ENCODE peak calls at places on chromosomes 1 and 21, in seven cellular contexts. O is HCT116, S is suprapubic skin, Z is transverse colon, P is GM23338, H is sigmoid colon, T is HL-60. F is an unnamed sample.
A peak's percentile ranks its signal among the peaks of the same experiment; 100 is the strongest.

GRCh38 chr1:171139890-171140289 is 45.2 kb upstream of the FMO2 start:
- DNase-seq in O (no peak), S (no peak), Z (no peak), P (no peak), H (no peak), T (no peak), F (no peak)

GRCh38 chr1:62746809-62747138 is 37.2 kb upstream of the ATG4C start:
- DNase-seq in O (no peak), S (no peak), Z (no peak), P (no peak), H (no peak), T (no peak), F (no peak)

GRCh38 chr21:36806103-36806502 is 107.2 kb downstream of the SIM2 start:
- DNase-seq in O (no peak), S (no peak), Z (no peak), P (no peak), H (no peak), T (no peak), F (no peak)

GRCh38 chr1:226443439-226443838 is 35.5 kb upstream of the PARP1 start:
- DNase-seq in O (peak; percentile 91), S (no peak), Z (no peak), P (no peak), H (no peak), T (no peak), F (no peak)

GRCh38 chr1:54404939-54405880 is 984 bp downstream of the SSBP3 start:
- DNase-seq in O (no peak), S (no peak), Z (peak; percentile 41), P (peak; percentile 69), H (no peak), T (peak; percentile 20), F (no peak)

GRCh38 chr1:198232940-198233675 is 76.3 kb downstream of the NEK7 start:
- DNase-seq in O (no peak), S (no peak), Z (no peak), P (no peak), H (no peak), T (no peak), F (no peak)

GRCh38 chr1:25906644-25907300 is 553 bp upstream of the STMN1 start:
- DNase-seq in O (no peak), S (no peak), Z (peak; percentile 32), P (peak; percentile 64), H (no peak), T (no peak), F (no peak)

GRCh38 chr1:16181887-16182719 is 26.2 kb upstream of the EPHA2 start:
- DNase-seq in O (peak; percentile 77), S (peak; percentile 93), Z (peak; percentile 84), P (peak; percentile 90), H (peak; percentile 97), T (no peak), F (peak; percentile 96)

GRCh38 chr1:185245466-185245865 is 71.6 kb downstream of the IVNS1ABP start:
- DNase-seq in O (no peak), S (no peak), Z (no peak), P (no peak), H (no peak), T (no peak), F (no peak)

GRCh38 chr1:226226601-226227000 is 3.1 kb downstream of the MIXL1 start:
- DNase-seq in O (no peak), S (no peak), Z (no peak), P (no peak), H (no peak), T (no peak), F (no peak)

GRCh38 chr1:212699104-212699838 is 369 bp downstream of the BATF3 start:
- DNase-seq in O (peak; percentile 27), S (no peak), Z (peak; percentile 52), P (peak; percentile 88), H (peak; percentile 69), T (peak; percentile 38), F (no peak)

GRCh38 chr1:67652800-67653199 is 32.2 kb upstream of the GADD45A start:
- DNase-seq in O (no peak), S (no peak), Z (no peak), P (peak; percentile 21), H (no peak), T (no peak), F (peak; percentile 83)

GRCh38 chr1:162381383-162381782 is at the start of gene C1orf226:
- DNase-seq in O (peak; percentile 67), S (peak; percentile 35), Z (peak; percentile 46), P (no peak), H (no peak), T (no peak), F (no peak)

GRCh38 chr1:109299087-109299983 is 7.5 kb downstream of the MYBPHL start:
- DNase-seq in O (no peak), S (no peak), Z (no peak), P (no peak), H (peak; percentile 73), T (no peak), F (no peak)

GRCh38 chr1:171257207-171258052 is 9.1 kb downstream of the FMO1 start:
- DNase-seq in O (no peak), S (peak; percentile 87), Z (peak; percentile 76), P (no peak), H (peak; percentile 67), T (no peak), F (no peak)

GRCh38 chr1:118317836-118318614 is 133.0 kb upstream of the SPAG17 start:
- DNase-seq in O (no peak), S (no peak), Z (no peak), P (peak; percentile 42), H (no peak), T (no peak), F (no peak)

GRCh38 chr21:32889596-32889995 is 118.0 kb upstream of the PAXBP1 start:
- DNase-seq in O (no peak), S (no peak), Z (no peak), P (no peak), H (no peak), T (no peak), F (no peak)

GRCh38 chr1:160818207-160818935 is 22.4 kb downstream of the LY9 start:
- DNase-seq in O (no peak), S (no peak), Z (no peak), P (peak; percentile 23), H (no peak), T (no peak), F (peak; percentile 82)

GRCh38 chr1:27429029-27429425 is 36.6 kb downstream of the GPR3 start:
- DNase-seq in O (no peak), S (no peak), Z (no peak), P (no peak), H (no peak), T (no peak), F (no peak)

GRCh38 chr1:227748496-227749182 is 13.4 kb downstream of the SNAP47 start:
- DNase-seq in O (no peak), S (peak; percentile 65), Z (peak; percentile 37), P (no peak), H (peak; percentile 91), T (no peak), F (no peak)

GRCh38 chr1:162541619-162542141 is 19.8 kb upstream of the UAP1 start:
- DNase-seq in O (peak; percentile 47), S (no peak), Z (peak; percentile 53), P (no peak), H (peak; percentile 91), T (no peak), F (no peak)

GRCh38 chr1:159054427-159054826 is 22.1 kb downstream of the AIM2 start:
- DNase-seq in O (no peak), S (no peak), Z (no peak), P (no peak), H (no peak), T (no peak), F (no peak)

GRCh38 chr1:4755301-4756183 is 101.1 kb downstream of the AJAP1 start:
- DNase-seq in O (no peak), S (no peak), Z (no peak), P (no peak), H (no peak), T (no peak), F (no peak)

GRCh38 chr1:26799479-26800133 is 11.9 kb downstream of the PIGV start:
- DNase-seq in O (peak; percentile 47), S (no peak), Z (peak; percentile 42), P (peak; percentile 21), H (peak; percentile 94), T (no peak), F (no peak)

DNA sequence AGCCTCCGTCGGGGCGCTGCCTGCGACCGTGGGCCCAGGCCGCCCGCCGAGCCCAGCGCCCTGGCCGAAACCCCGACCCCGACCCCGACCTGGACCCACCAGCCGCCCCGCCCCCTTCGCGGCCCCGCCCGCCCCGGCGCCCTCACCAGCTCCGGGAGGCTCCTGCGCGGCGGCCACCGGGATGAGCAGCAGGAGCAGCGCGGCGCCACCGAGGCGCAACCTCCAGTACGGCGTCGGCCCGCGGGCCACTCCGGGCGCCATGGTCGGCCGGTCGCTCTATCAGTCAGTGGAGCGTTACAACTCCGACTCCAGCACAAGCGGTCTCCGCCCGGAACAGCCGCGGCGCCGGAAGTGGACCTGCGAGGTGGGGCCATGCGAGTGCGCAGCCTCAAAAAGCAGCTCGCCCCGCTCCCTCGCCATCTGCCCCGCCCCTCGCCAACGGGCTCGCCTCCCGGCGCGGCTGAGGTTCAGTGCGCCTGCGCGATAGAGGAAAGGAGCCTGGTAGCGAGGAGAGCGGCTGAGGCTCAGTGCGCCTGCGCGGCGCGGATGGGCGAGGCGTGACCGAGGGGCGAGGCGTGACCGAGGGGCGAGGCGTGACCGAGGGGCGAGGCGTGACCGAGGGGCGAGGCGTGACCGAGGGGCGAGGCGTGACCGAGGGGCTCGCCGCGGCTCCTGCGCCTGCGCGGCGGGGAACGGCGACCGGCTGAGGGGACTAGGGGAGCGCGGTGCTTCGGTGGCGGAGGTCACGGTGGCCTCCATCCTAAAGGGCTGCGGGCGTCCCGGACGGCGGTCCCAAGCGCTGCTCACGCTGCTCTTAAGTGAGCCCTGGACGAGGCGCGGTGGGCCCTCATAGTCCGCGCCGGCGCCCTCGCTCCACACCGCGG is at the start of gene PTTG1IP:
- DNase-seq in O (peak; percentile 86), S (peak; percentile 99), Z (peak; percentile 99), P (peak; percentile 98), H (peak; percentile 99), T (peak; percentile 97), F (peak; percentile 99)
- TF ChIP-seq POLR2AphosphoS5 in O (peak; percentile 84), S (no peak), Z (peak; percentile 96), P (peak; percentile 82), H (peak; percentile 95), T (peak; percentile 54), F (no peak)

DNA sequence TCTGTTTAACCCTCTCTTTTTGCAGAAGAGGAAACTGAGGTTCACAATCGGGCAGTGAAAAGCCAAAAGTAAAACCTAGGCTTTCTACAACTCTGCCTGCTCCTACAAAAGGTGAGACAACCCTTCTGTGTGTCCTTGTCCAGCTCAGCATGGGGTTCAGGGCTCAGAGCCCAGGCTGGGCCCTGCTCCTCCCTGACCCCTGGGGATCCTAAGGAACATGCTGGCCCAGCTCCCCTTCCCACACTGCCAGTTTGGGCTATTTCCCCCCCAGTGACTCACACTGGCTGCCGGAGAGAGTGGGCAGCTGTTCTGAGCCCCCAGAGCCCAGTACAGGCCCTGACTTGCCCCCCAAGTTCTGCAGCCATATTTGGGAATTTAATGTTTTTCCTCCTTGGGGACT is 8.9 kb downstream of the FAM229A start:
- DNase-seq in O (no peak), S (no peak), Z (no peak), P (no peak), H (no peak), T (no peak), F (no peak)
- H3K4me3 ChIP-seq in O (no peak overlapping the region), S (no peak overlapping the region), Z (no peak overlapping the region), P (no peak overlapping the region), H (no peak overlapping the region), T (no peak overlapping the region), F (no peak overlapping the region)

GRCh38 chr1:169070958-169071357 is 35.5 kb upstream of the ATP1B1 start:
- DNase-seq in O (no peak), S (no peak), Z (no peak), P (no peak), H (no peak), T (no peak), F (no peak)
- TF ChIP-seq CTCF in O (peak; percentile 21), S (no peak), Z (no peak), P (peak; percentile 45), H (no peak), T (no peak), F (no peak)

GRCh38 chr21:29299046-29299905 is 554 bp downstream of the BACH1 start:
- DNase-seq in O (no peak), S (peak; percentile 88), Z (peak; percentile 68), P (peak; percentile 55), H (peak; percentile 81), T (peak; percentile 34), F (peak; percentile 92)
- TF ChIP-seq POLR2AphosphoS5 in O (no peak), S (peak; percentile 9), Z (peak; percentile 44), P (no peak), H (peak; percentile 41), T (no peak), F (peak; percentile 18)